ENCODE peak calls at places on chromosomes 3 and 15, in six cellular contexts. One of them, this sample, is unnamed. For H3K27me3, the result is how much of the 10 kb centered on the place peaks cover.

GRCh38 chr15:56053046-56053400 is 59.6 kb upstream of the NEDD4 start:
- DNase-seq in right cardiac atrium: no peak
- DNase-seq in CD8-positive, alpha-beta T cell: no peak
- DNase-seq in GM23248: no peak
- DNase-seq in bronchial epithelial cell: no peak
- DNase-seq in lower lobe of right lung: no peak
- DNase-seq in this sample: no peak

GRCh38 chr3:172987268-172987667 is 153.8 kb downstream of the SPATA16 start:
- DNase-seq in right cardiac atrium: no peak
- DNase-seq in CD8-positive, alpha-beta T cell: no peak
- DNase-seq in GM23248: no peak
- DNase-seq in bronchial epithelial cell: peak
- DNase-seq in lower lobe of right lung: no peak
- DNase-seq in this sample: no peak

GRCh38 chr3:149879872-149880271 is 66.9 kb downstream of the RNF13 start:
- DNase-seq in right cardiac atrium: peak
- DNase-seq in CD8-positive, alpha-beta T cell: peak
- DNase-seq in GM23248: peak
- DNase-seq in bronchial epithelial cell: peak
- DNase-seq in lower lobe of right lung: peak
- DNase-seq in this sample: peak

GRCh38 chr3:127652246-127652995 is 20.3 kb upstream of the ABTB1 start:
- DNase-seq in right cardiac atrium: peak
- DNase-seq in CD8-positive, alpha-beta T cell: peak
- DNase-seq in GM23248: peak
- DNase-seq in bronchial epithelial cell: peak
- DNase-seq in lower lobe of right lung: peak
- DNase-seq in this sample: peak

GRCh38 chr3:45611619-45612018 is 17.1 kb downstream of the LIMD1 start:
- DNase-seq in right cardiac atrium: no peak
- DNase-seq in CD8-positive, alpha-beta T cell: no peak
- DNase-seq in GM23248: no peak
- DNase-seq in bronchial epithelial cell: no peak
- DNase-seq in lower lobe of right lung: no peak
- DNase-seq in this sample: peak

GRCh38 chr15:67120839-67121540 is 55.6 kb downstream of the SMAD3 start:
- DNase-seq in right cardiac atrium: peak
- DNase-seq in CD8-positive, alpha-beta T cell: peak
- DNase-seq in GM23248: peak
- DNase-seq in bronchial epithelial cell: peak
- DNase-seq in lower lobe of right lung: peak
- DNase-seq in this sample: peak

GRCh38 chr3:196246612-196247308 is 30.4 kb downstream of the SLC51A start:
- DNase-seq in right cardiac atrium: no peak
- DNase-seq in CD8-positive, alpha-beta T cell: no peak
- DNase-seq in GM23248: peak
- DNase-seq in bronchial epithelial cell: peak
- DNase-seq in lower lobe of right lung: no peak
- DNase-seq in this sample: no peak

GRCh38 chr15:52112203-52112750 is 298 bp downstream of the BCL2L10 start:
- DNase-seq in right cardiac atrium: peak
- DNase-seq in CD8-positive, alpha-beta T cell: peak
- DNase-seq in GM23248: peak
- DNase-seq in bronchial epithelial cell: no peak
- DNase-seq in lower lobe of right lung: peak
- DNase-seq in this sample: no peak

GRCh38 chr3:1727242-1727641 is 371.4 kb upstream of the CNTN4 start:
- DNase-seq in right cardiac atrium: no peak
- DNase-seq in CD8-positive, alpha-beta T cell: no peak
- DNase-seq in GM23248: no peak
- DNase-seq in bronchial epithelial cell: no peak
- DNase-seq in lower lobe of right lung: no peak
- DNase-seq in this sample: no peak

GRCh38 chr3:192296845-192297244 is 430.5 kb downstream of the FGF12 start:
- DNase-seq in right cardiac atrium: no peak
- DNase-seq in CD8-positive, alpha-beta T cell: no peak
- DNase-seq in GM23248: no peak
- DNase-seq in bronchial epithelial cell: no peak
- DNase-seq in lower lobe of right lung: no peak
- DNase-seq in this sample: no peak

GRCh38 chr3:111954228-111954990 is 24.4 kb upstream of the ABHD10 start:
- DNase-seq in right cardiac atrium: no peak
- DNase-seq in CD8-positive, alpha-beta T cell: no peak
- DNase-seq in GM23248: peak
- DNase-seq in bronchial epithelial cell: no peak
- DNase-seq in lower lobe of right lung: no peak
- DNase-seq in this sample: no peak

GRCh38 chr3:180324791-180325190 is 277.2 kb upstream of the TTC14 start:
- DNase-seq in right cardiac atrium: peak
- DNase-seq in CD8-positive, alpha-beta T cell: no peak
- DNase-seq in GM23248: no peak
- DNase-seq in bronchial epithelial cell: no peak
- DNase-seq in lower lobe of right lung: peak
- DNase-seq in this sample: no peak

GRCh38 chr3:37474936-37475335 is 300.6 kb upstream of the LRRFIP2 start:
- DNase-seq in right cardiac atrium: peak
- DNase-seq in CD8-positive, alpha-beta T cell: no peak
- DNase-seq in GM23248: no peak
- DNase-seq in bronchial epithelial cell: no peak
- DNase-seq in lower lobe of right lung: no peak
- DNase-seq in this sample: no peak

GRCh38 chr15:31330836-31331235 is 4.2 kb downstream of the KLF13 start:
- DNase-seq in right cardiac atrium: peak
- DNase-seq in CD8-positive, alpha-beta T cell: no peak
- DNase-seq in GM23248: no peak
- DNase-seq in bronchial epithelial cell: no peak
- DNase-seq in lower lobe of right lung: peak
- DNase-seq in this sample: no peak

GRCh38 chr3:113054552-113054951 is 63.8 kb downstream of the GTPBP8 start:
- DNase-seq in right cardiac atrium: no peak
- DNase-seq in CD8-positive, alpha-beta T cell: no peak
- DNase-seq in GM23248: peak
- DNase-seq in bronchial epithelial cell: peak
- DNase-seq in lower lobe of right lung: no peak
- DNase-seq in this sample: no peak

GRCh38 chr15:65094294-65094995 is 17.9 kb downstream of the KBTBD13 start:
- DNase-seq in right cardiac atrium: no peak
- DNase-seq in CD8-positive, alpha-beta T cell: no peak
- DNase-seq in GM23248: no peak
- DNase-seq in bronchial epithelial cell: no peak
- DNase-seq in lower lobe of right lung: no peak
- DNase-seq in this sample: no peak

GRCh38 chr3:69718832-69719231 is 20.4 kb upstream of the MITF start:
- DNase-seq in right cardiac atrium: no peak
- DNase-seq in CD8-positive, alpha-beta T cell: no peak
- DNase-seq in GM23248: no peak
- DNase-seq in bronchial epithelial cell: no peak
- DNase-seq in lower lobe of right lung: no peak
- DNase-seq in this sample: no peak

GRCh38 chr15:41503669-41504010 is 10.0 kb downstream of the ITPKA start:
- DNase-seq in right cardiac atrium: peak
- DNase-seq in CD8-positive, alpha-beta T cell: no peak
- DNase-seq in GM23248: no peak
- DNase-seq in bronchial epithelial cell: no peak
- DNase-seq in lower lobe of right lung: no peak
- DNase-seq in this sample: no peak

GRCh38 chr3:153138267-153139210 is 23.5 kb upstream of the RAP2B start:
- DNase-seq in right cardiac atrium: peak
- DNase-seq in CD8-positive, alpha-beta T cell: no peak
- DNase-seq in GM23248: peak
- DNase-seq in bronchial epithelial cell: peak
- DNase-seq in lower lobe of right lung: peak
- DNase-seq in this sample: no peak

GRCh38 chr3:169812124-169812843 is 386 bp upstream of the LRRIQ4 start:
- DNase-seq in right cardiac atrium: peak
- DNase-seq in CD8-positive, alpha-beta T cell: peak
- DNase-seq in GM23248: peak
- DNase-seq in bronchial epithelial cell: peak
- DNase-seq in lower lobe of right lung: peak
- DNase-seq in this sample: peak

GRCh38 chr3:128318275-128318920 is 148.3 kb downstream of the DNAJB8 start:
- DNase-seq in right cardiac atrium: no peak
- DNase-seq in CD8-positive, alpha-beta T cell: no peak
- DNase-seq in GM23248: no peak
- DNase-seq in bronchial epithelial cell: no peak
- DNase-seq in lower lobe of right lung: no peak
- DNase-seq in this sample: no peak

GRCh38 chr3:178277605-178278004 is 258.6 kb upstream of the KCNMB2 start:
- DNase-seq in right cardiac atrium: no peak
- DNase-seq in CD8-positive, alpha-beta T cell: no peak
- DNase-seq in GM23248: no peak
- DNase-seq in bronchial epithelial cell: peak
- DNase-seq in lower lobe of right lung: no peak
- DNase-seq in this sample: no peak

GRCh38 chr15:28167042-28167441 is 67.9 kb upstream of the OCA2 start:
- DNase-seq in right cardiac atrium: no peak
- DNase-seq in CD8-positive, alpha-beta T cell: no peak
- DNase-seq in GM23248: no peak
- DNase-seq in bronchial epithelial cell: no peak
- DNase-seq in lower lobe of right lung: no peak
- DNase-seq in this sample: no peak

GRCh38 chr3:186217820-186218164 is 108.9 kb upstream of the ETV5 start:
- DNase-seq in right cardiac atrium: no peak
- DNase-seq in CD8-positive, alpha-beta T cell: no peak
- DNase-seq in GM23248: no peak
- DNase-seq in bronchial epithelial cell: peak
- DNase-seq in lower lobe of right lung: no peak
- DNase-seq in this sample: no peak

GRCh38 chr3:171770689-171771620 is 39.3 kb downstream of the PLD1 start:
- DNase-seq in right cardiac atrium: no peak
- DNase-seq in CD8-positive, alpha-beta T cell: no peak
- DNase-seq in GM23248: peak
- DNase-seq in bronchial epithelial cell: peak
- DNase-seq in lower lobe of right lung: no peak
- DNase-seq in this sample: no peak

GRCh38 chr15:67164401-67164791 is 90.1 kb downstream of the AAGAB start:
- DNase-seq in right cardiac atrium: peak
- DNase-seq in CD8-positive, alpha-beta T cell: no peak
- DNase-seq in GM23248: no peak
- DNase-seq in bronchial epithelial cell: peak
- DNase-seq in lower lobe of right lung: peak
- DNase-seq in this sample: no peak

GRCh38 chr3:2714856-2715255 is 395.3 kb downstream of the IL5RA start:
- DNase-seq in right cardiac atrium: no peak
- DNase-seq in CD8-positive, alpha-beta T cell: no peak
- DNase-seq in GM23248: no peak
- DNase-seq in bronchial epithelial cell: no peak
- DNase-seq in lower lobe of right lung: no peak
- DNase-seq in this sample: no peak

GRCh38 chr3:36166477-36166876 is 213.8 kb upstream of the STAC start:
- DNase-seq in right cardiac atrium: no peak
- DNase-seq in CD8-positive, alpha-beta T cell: no peak
- DNase-seq in GM23248: peak
- DNase-seq in bronchial epithelial cell: peak
- DNase-seq in lower lobe of right lung: no peak
- DNase-seq in this sample: no peak

GRCh38 chr3:134378384-134378783 is 4.1 kb upstream of the AMOTL2 start:
- DNase-seq in right cardiac atrium: peak
- DNase-seq in CD8-positive, alpha-beta T cell: peak
- DNase-seq in GM23248: no peak
- DNase-seq in bronchial epithelial cell: no peak
- DNase-seq in lower lobe of right lung: peak
- DNase-seq in this sample: no peak

GRCh38 chr15:81880833-81881232 is 165.0 kb downstream of the MEX3B start:
- DNase-seq in right cardiac atrium: no peak
- DNase-seq in CD8-positive, alpha-beta T cell: no peak
- DNase-seq in GM23248: no peak
- DNase-seq in bronchial epithelial cell: no peak
- DNase-seq in lower lobe of right lung: no peak
- DNase-seq in this sample: no peak

GRCh38 chr15:33587773-33588172 is 277.0 kb downstream of the RYR3 start:
- DNase-seq in right cardiac atrium: no peak
- DNase-seq in CD8-positive, alpha-beta T cell: no peak
- DNase-seq in GM23248: peak
- DNase-seq in bronchial epithelial cell: peak
- DNase-seq in lower lobe of right lung: no peak
- DNase-seq in this sample: no peak

GRCh38 chr3:179037361-179037760 is 34.2 kb downstream of the ZMAT3 start:
- DNase-seq in right cardiac atrium: peak
- DNase-seq in CD8-positive, alpha-beta T cell: peak
- DNase-seq in GM23248: peak
- DNase-seq in bronchial epithelial cell: peak
- DNase-seq in lower lobe of right lung: no peak
- DNase-seq in this sample: peak

GRCh38 chr15:74663303-74664027 is 32.4 kb downstream of the EDC3 start:
- DNase-seq in right cardiac atrium: no peak
- DNase-seq in CD8-positive, alpha-beta T cell: no peak
- DNase-seq in GM23248: no peak
- DNase-seq in bronchial epithelial cell: no peak
- DNase-seq in lower lobe of right lung: no peak
- DNase-seq in this sample: no peak

GRCh38 chr3:133457025-133457424 is 57.2 kb downstream of the BFSP2 start:
- DNase-seq in right cardiac atrium: no peak
- DNase-seq in CD8-positive, alpha-beta T cell: no peak
- DNase-seq in GM23248: no peak
- DNase-seq in bronchial epithelial cell: no peak
- DNase-seq in lower lobe of right lung: no peak
- DNase-seq in this sample: no peak

GRCh38 chr15:96593735-96594134 is 263.2 kb downstream of the NR2F2 start:
- DNase-seq in right cardiac atrium: no peak
- DNase-seq in CD8-positive, alpha-beta T cell: no peak
- DNase-seq in GM23248: no peak
- DNase-seq in bronchial epithelial cell: no peak
- DNase-seq in lower lobe of right lung: no peak
- DNase-seq in this sample: no peak
- H3K27me3 ChIP-seq in right cardiac atrium: under half
- H3K27me3 ChIP-seq in CD8-positive, alpha-beta T cell: under half
- H3K27me3 ChIP-seq in GM23248: half or more
- H3K27me3 ChIP-seq in bronchial epithelial cell: under half
- H3K27me3 ChIP-seq in lower lobe of right lung: under half
- H3K27me3 ChIP-seq in this sample: under half

DNA sequence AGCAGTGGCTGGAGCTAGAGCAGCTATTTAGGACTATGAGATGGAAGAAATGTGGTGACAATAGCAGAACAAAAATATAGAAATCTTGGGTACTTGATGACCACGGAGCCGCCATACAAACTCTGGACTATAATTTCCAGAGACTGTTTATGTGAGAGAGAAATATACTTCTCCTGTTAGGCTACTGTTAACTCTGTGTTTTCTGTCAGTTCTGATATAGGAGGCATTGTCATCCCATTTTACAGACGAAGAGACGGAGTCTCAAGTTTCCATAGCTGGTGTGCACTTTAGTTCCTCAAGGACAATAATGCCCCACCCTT is 22.8 kb upstream of the RFTN1 start:
- DNase-seq in right cardiac atrium: no peak
- DNase-seq in CD8-positive, alpha-beta T cell: no peak
- DNase-seq in GM23248: no peak
- DNase-seq in bronchial epithelial cell: no peak
- DNase-seq in lower lobe of right lung: no peak
- DNase-seq in this sample: no peak
- H3K27me3 ChIP-seq in right cardiac atrium: under half
- H3K27me3 ChIP-seq in CD8-positive, alpha-beta T cell: under half
- H3K27me3 ChIP-seq in GM23248: under half
- H3K27me3 ChIP-seq in bronchial epithelial cell: under half
- H3K27me3 ChIP-seq in lower lobe of right lung: under half
- H3K27me3 ChIP-seq in this sample: under half

GRCh38 chr15:90316139-90316538 is 35.9 kb upstream of the ZNF774 start:
- DNase-seq in right cardiac atrium: no peak
- DNase-seq in CD8-positive, alpha-beta T cell: no peak
- DNase-seq in GM23248: no peak
- DNase-seq in bronchial epithelial cell: no peak
- DNase-seq in lower lobe of right lung: no peak
- DNase-seq in this sample: no peak
- H3K27me3 ChIP-seq in right cardiac atrium: under half
- H3K27me3 ChIP-seq in CD8-positive, alpha-beta T cell: under half
- H3K27me3 ChIP-seq in GM23248: under half
- H3K27me3 ChIP-seq in bronchial epithelial cell: under half
- H3K27me3 ChIP-seq in lower lobe of right lung: under half
- H3K27me3 ChIP-seq in this sample: under half

GRCh38 chr15:100279446-100279845 is 62.3 kb downstream of the ADAMTS17 start:
- DNase-seq in right cardiac atrium: no peak
- DNase-seq in CD8-positive, alpha-beta T cell: no peak
- DNase-seq in GM23248: no peak
- DNase-seq in bronchial epithelial cell: no peak
- DNase-seq in lower lobe of right lung: no peak
- DNase-seq in this sample: no peak
- H3K27me3 ChIP-seq in right cardiac atrium: under half
- H3K27me3 ChIP-seq in CD8-positive, alpha-beta T cell: under half
- H3K27me3 ChIP-seq in GM23248: under half
- H3K27me3 ChIP-seq in bronchial epithelial cell: under half
- H3K27me3 ChIP-seq in lower lobe of right lung: under half
- H3K27me3 ChIP-seq in this sample: under half

This sample was measured in dorsolateral prefrontal cortex.